ENCODE peak calls at places on chromosomes 5 and 9, in five cellular contexts. N is CD8-positive, alpha-beta memory T cell; B is activated CD4-positive, alpha-beta T cell treated with anti-CD3 and anti-CD28 coated beads for 48 hours; Z is hepatic stellate cell; V is GDM1. P is an unnamed sample.
A peak's percentile ranks its signal among the peaks of the same experiment; 100 is the strongest.

GRCh38 chr5:79069488-79070001 is at the start of the genes BHMT2 and DMGDH:
- DNase-seq in N (no peak), B (no peak), Z (peak; percentile 56), V (no peak), P (no peak)

GRCh38 chr9:21455320-21455719 is 15.1 kb downstream of the IFNA1 start:
- DNase-seq in N (peak; percentile 25), B (peak; percentile 15), Z (peak; percentile 31), V (peak; percentile 9), P (peak; percentile 62)

GRCh38 chr5:89047591-89047990 is 164.6 kb upstream of the MEF2C start:
- DNase-seq in N (no peak), B (no peak), Z (no peak), V (no peak), P (no peak)

GRCh38 chr9:37801287-37801850 is 772 bp downstream of the DCAF10 start:
- DNase-seq in N (no peak), B (peak; percentile 54), Z (peak; percentile 28), V (no peak), P (peak; percentile 37)

GRCh38 chr5:32848681-32849080 is 137.6 kb downstream of the NPR3 start:
- DNase-seq in N (no peak), B (no peak), Z (no peak), V (no peak), P (no peak)

GRCh38 chr5:60744682-60745081 is 44.7 kb upstream of the DEPDC1B start:
- DNase-seq in N (no peak), B (no peak), Z (no peak), V (no peak), P (no peak)

GRCh38 chr5:142357469-142358090 is 32.8 kb upstream of the SPRY4 start:
- DNase-seq in N (peak; percentile 18), B (peak; percentile 10), Z (no peak), V (no peak), P (no peak)

GRCh38 chr9:68895741-68896478 is 118.0 kb downstream of the PRKACG start:
- DNase-seq in N (peak; percentile 44), B (no peak), Z (peak; percentile 3), V (peak; percentile 17), P (no peak)

GRCh38 chr9:126160067-126160853 is 166.4 kb upstream of the MVB12B start:
- DNase-seq in N (no peak), B (no peak), Z (no peak), V (no peak), P (no peak)

GRCh38 chr5:163104496-163104895 is 332.9 kb upstream of the CCNG1 start:
- DNase-seq in N (no peak), B (no peak), Z (no peak), V (no peak), P (peak; percentile 32)

GRCh38 chr5:136028782-136029742 is at the start of gene TGFBI:
- DNase-seq in N (no peak), B (peak; percentile 26), Z (peak; percentile 74), V (no peak), P (peak; percentile 45)

GRCh38 chr9:95107001-95107749 is 210.3 kb downstream of the FANCC start:
- DNase-seq in N (no peak), B (no peak), Z (no peak), V (no peak), P (no peak)

GRCh38 chr5:154385236-154385512 is 60.6 kb upstream of the SAP30L start:
- DNase-seq in N (no peak), B (no peak), Z (no peak), V (no peak), P (no peak)

GRCh38 chr9:101381833-101382342 is 2.9 kb downstream of the BAAT start:
- DNase-seq in N (no peak), B (no peak), Z (no peak), V (no peak), P (no peak)

GRCh38 chr5:72623936-72624335 is 116.7 kb upstream of the ZNF366 start:
- DNase-seq in N (no peak), B (no peak), Z (no peak), V (no peak), P (no peak)

GRCh38 chr5:132054697-132055440 is 5.6 kb upstream of the IL3 start:
- DNase-seq in N (no peak), B (no peak), Z (no peak), V (no peak), P (no peak)

GRCh38 chr9:98364042-98364441 is 108.6 kb upstream of the TBC1D2 start:
- DNase-seq in N (no peak), B (no peak), Z (no peak), V (no peak), P (peak; percentile 61)

GRCh38 chr5:57836921-57837320 is 354.3 kb upstream of the ACTBL2 start:
- DNase-seq in N (no peak), B (no peak), Z (no peak), V (no peak), P (no peak)

GRCh38 chr5:52743970-52744369 is 43.7 kb upstream of the ITGA1 start:
- DNase-seq in N (peak; percentile 48), B (peak; percentile 52), Z (peak; percentile 9), V (no peak), P (no peak)

GRCh38 chr5:66956439-66956838 is 240.2 kb downstream of the CD180 start:
- DNase-seq in N (no peak), B (no peak), Z (no peak), V (no peak), P (no peak)

GRCh38 chr9:83473488-83473971 is 64.7 kb downstream of the FRMD3 start:
- DNase-seq in N (no peak), B (no peak), Z (no peak), V (no peak), P (no peak)

GRCh38 chr5:7074176-7074575 is 321.8 kb upstream of the ADCY2 start:
- DNase-seq in N (no peak), B (no peak), Z (no peak), V (no peak), P (no peak)

GRCh38 chr5:110086658-110087388 is 397.1 kb downstream of the MAN2A1 start:
- DNase-seq in N (no peak), B (peak; percentile 76), Z (peak; percentile 4), V (no peak), P (no peak)

GRCh38 chr5:74766348-74766886 is 500 bp downstream of the GFM2 start:
- DNase-seq in N (peak; percentile 61), B (peak; percentile 7), Z (peak; percentile 14), V (no peak), P (peak; percentile 55)

GRCh38 chr5:152619756-152620155 is 214.7 kb upstream of the NMUR2 start:
- DNase-seq in N (no peak), B (no peak), Z (no peak), V (no peak), P (no peak)

GRCh38 chr5:5795074-5795779 is 372.8 kb downstream of the ICE1 start:
- DNase-seq in N (no peak), B (no peak), Z (no peak), V (no peak), P (no peak)

GRCh38 chr5:76608833-76609232 is 14.4 kb downstream of the F2RL2 start:
- DNase-seq in N (no peak), B (no peak), Z (no peak), V (no peak), P (peak; percentile 10)

GRCh38 chr5:10576790-10577189 is 12.9 kb downstream of the ANKRD33B start:
- DNase-seq in N (no peak), B (no peak), Z (no peak), V (no peak), P (no peak)

GRCh38 chr5:180071418-180072255 is at the start of gene RNF130:
- DNase-seq in N (peak; percentile 79), B (peak; percentile 91), Z (peak; percentile 91), V (peak; percentile 93), P (peak; percentile 93)

GRCh38 chr9:133333566-133333965 is 2.4 kb downstream of the SURF6 start:
- DNase-seq in N (no peak), B (no peak), Z (no peak), V (no peak), P (no peak)

GRCh38 chr5:158877124-158877581 is 222.6 kb downstream of the EBF1 start:
- DNase-seq in N (no peak), B (no peak), Z (no peak), V (no peak), P (no peak)

GRCh38 chr5:153742071-153742470 is 251.6 kb downstream of the GRIA1 start:
- DNase-seq in N (no peak), B (no peak), Z (no peak), V (peak; percentile 42), P (no peak)

GRCh38 chr9:98481676-98482075 is 226.2 kb upstream of the TBC1D2 start:
- DNase-seq in N (no peak), B (no peak), Z (no peak), V (no peak), P (no peak)

P was measured in NCI-H82.